ENCODE peak calls at places on chromosomes 6 and 20, in six cellular contexts. One of them, this sample, is unnamed.

GRCh38 chr6:166572370-166573261 is 13.9 kb downstream of the RAMACL start:
- DNase-seq in RWPE1: no peak
- DNase-seq in psoas muscle: no peak
- DNase-seq in GM23248: peak; percentile 9
- DNase-seq in prostate gland: no peak
- DNase-seq in uterus: no peak
- DNase-seq in this sample: peak; percentile 89

GRCh38 chr6:130322673-130323268 is 43.0 kb upstream of the TMEM200A start:
- DNase-seq in RWPE1: peak; percentile 27
- DNase-seq in psoas muscle: peak; percentile 53
- DNase-seq in GM23248: peak; percentile 76
- DNase-seq in prostate gland: peak; percentile 20
- DNase-seq in uterus: peak; percentile 58
- DNase-seq in this sample: peak; percentile 21

GRCh38 chr6:7787731-7788130 is 61.8 kb downstream of the BMP6 start:
- DNase-seq in RWPE1: no peak
- DNase-seq in psoas muscle: no peak
- DNase-seq in GM23248: no peak
- DNase-seq in prostate gland: no peak
- DNase-seq in uterus: no peak
- DNase-seq in this sample: no peak

GRCh38 chr6:117338567-117338966 is 73.2 kb downstream of the VGLL2 start:
- DNase-seq in RWPE1: no peak
- DNase-seq in psoas muscle: no peak
- DNase-seq in GM23248: no peak
- DNase-seq in prostate gland: no peak
- DNase-seq in uterus: no peak
- DNase-seq in this sample: no peak

GRCh38 chr6:166595061-166595780 is 8.7 kb upstream of the RAMACL start:
- DNase-seq in RWPE1: no peak
- DNase-seq in psoas muscle: no peak
- DNase-seq in GM23248: peak; percentile 92
- DNase-seq in prostate gland: no peak
- DNase-seq in uterus: no peak
- DNase-seq in this sample: peak; percentile 87

GRCh38 chr6:41039060-41039998 is at the start of gene UNC5CL:
- DNase-seq in RWPE1: peak; percentile 39
- DNase-seq in psoas muscle: peak; percentile 62
- DNase-seq in GM23248: peak; percentile 54
- DNase-seq in prostate gland: peak; percentile 29
- DNase-seq in uterus: no peak
- DNase-seq in this sample: peak; percentile 86

GRCh38 chr6:68697394-68697793 is 62.3 kb downstream of the ADGRB3 start:
- DNase-seq in RWPE1: no peak
- DNase-seq in psoas muscle: no peak
- DNase-seq in GM23248: no peak
- DNase-seq in prostate gland: no peak
- DNase-seq in uterus: no peak
- DNase-seq in this sample: no peak

GRCh38 chr6:4021862-4022715 is 56.8 kb downstream of the FAM217A start:
- DNase-seq in RWPE1: no peak
- DNase-seq in psoas muscle: no peak
- DNase-seq in GM23248: peak; percentile 56
- DNase-seq in prostate gland: no peak
- DNase-seq in uterus: no peak
- DNase-seq in this sample: no peak

GRCh38 chr6:84892666-84893065 is 128.3 kb upstream of the TBX18 start:
- DNase-seq in RWPE1: no peak
- DNase-seq in psoas muscle: no peak
- DNase-seq in GM23248: peak; percentile 73
- DNase-seq in prostate gland: no peak
- DNase-seq in uterus: no peak
- DNase-seq in this sample: no peak

GRCh38 chr6:75775219-75775618 is 26.2 kb downstream of the MYO6 start:
- DNase-seq in RWPE1: no peak
- DNase-seq in psoas muscle: no peak
- DNase-seq in GM23248: no peak
- DNase-seq in prostate gland: no peak
- DNase-seq in uterus: no peak
- DNase-seq in this sample: no peak

GRCh38 chr20:40265872-40266533 is 423.0 kb downstream of the MAFB start:
- DNase-seq in RWPE1: peak; percentile 72
- DNase-seq in psoas muscle: no peak
- DNase-seq in GM23248: peak; percentile 72
- DNase-seq in prostate gland: peak; percentile 38
- DNase-seq in uterus: no peak
- DNase-seq in this sample: no peak

GRCh38 chr20:59043698-59044097 is 1.1 kb upstream of the PRELID3B start:
- DNase-seq in RWPE1: no peak
- DNase-seq in psoas muscle: no peak
- DNase-seq in GM23248: peak; percentile 71
- DNase-seq in prostate gland: no peak
- DNase-seq in uterus: no peak
- DNase-seq in this sample: no peak

GRCh38 chr20:59184880-59185447 is 21.3 kb downstream of the ZNF831 start:
- DNase-seq in RWPE1: peak; percentile 55
- DNase-seq in psoas muscle: no peak
- DNase-seq in GM23248: peak; percentile 23
- DNase-seq in prostate gland: no peak
- DNase-seq in uterus: no peak
- DNase-seq in this sample: no peak

GRCh38 chr20:48189177-48189576 is 403.9 kb upstream of the SULF2 start:
- DNase-seq in RWPE1: peak; percentile 92
- DNase-seq in psoas muscle: no peak
- DNase-seq in GM23248: peak; percentile 22
- DNase-seq in prostate gland: peak; percentile 34
- DNase-seq in uterus: no peak
- DNase-seq in this sample: no peak

GRCh38 chr6:25945175-25945574 is 14.7 kb upstream of the SLC17A2 start:
- DNase-seq in RWPE1: no peak
- DNase-seq in psoas muscle: no peak
- DNase-seq in GM23248: no peak
- DNase-seq in prostate gland: no peak
- DNase-seq in uterus: no peak
- DNase-seq in this sample: no peak

GRCh38 chr6:57262491-57262890 is 40.4 kb upstream of the RAB23 start:
- DNase-seq in RWPE1: no peak
- DNase-seq in psoas muscle: peak; percentile 87
- DNase-seq in GM23248: peak; percentile 63
- DNase-seq in prostate gland: no peak
- DNase-seq in uterus: peak; percentile 75
- DNase-seq in this sample: no peak

GRCh38 chr6:158816329-158816728 is 2.8 kb downstream of the EZR start:
- DNase-seq in RWPE1: no peak
- DNase-seq in psoas muscle: no peak
- DNase-seq in GM23248: no peak
- DNase-seq in prostate gland: no peak
- DNase-seq in uterus: no peak
- DNase-seq in this sample: no peak

GRCh38 chr6:20147469-20147868 is 64.8 kb downstream of the MBOAT1 start:
- DNase-seq in RWPE1: no peak
- DNase-seq in psoas muscle: no peak
- DNase-seq in GM23248: no peak
- DNase-seq in prostate gland: no peak
- DNase-seq in uterus: no peak
- DNase-seq in this sample: no peak

GRCh38 chr6:90044182-90044832 is 150.0 kb downstream of the GJA10 start:
- DNase-seq in RWPE1: no peak
- DNase-seq in psoas muscle: no peak
- DNase-seq in GM23248: no peak
- DNase-seq in prostate gland: no peak
- DNase-seq in uterus: no peak
- DNase-seq in this sample: no peak

GRCh38 chr6:90040931-90041330 is 146.7 kb downstream of the GJA10 start:
- DNase-seq in RWPE1: no peak
- DNase-seq in psoas muscle: no peak
- DNase-seq in GM23248: no peak
- DNase-seq in prostate gland: no peak
- DNase-seq in uterus: no peak
- DNase-seq in this sample: no peak

GRCh38 chr6:90045535-90045934 is 151.3 kb downstream of the GJA10 start:
- DNase-seq in RWPE1: no peak
- DNase-seq in psoas muscle: no peak
- DNase-seq in GM23248: no peak
- DNase-seq in prostate gland: no peak
- DNase-seq in uterus: no peak
- DNase-seq in this sample: no peak

GRCh38 chr6:90048191-90048969 is 154.1 kb downstream of the GJA10 start:
- DNase-seq in RWPE1: no peak
- DNase-seq in psoas muscle: no peak
- DNase-seq in GM23248: peak; percentile 28
- DNase-seq in prostate gland: no peak
- DNase-seq in uterus: no peak
- DNase-seq in this sample: no peak

DNA sequence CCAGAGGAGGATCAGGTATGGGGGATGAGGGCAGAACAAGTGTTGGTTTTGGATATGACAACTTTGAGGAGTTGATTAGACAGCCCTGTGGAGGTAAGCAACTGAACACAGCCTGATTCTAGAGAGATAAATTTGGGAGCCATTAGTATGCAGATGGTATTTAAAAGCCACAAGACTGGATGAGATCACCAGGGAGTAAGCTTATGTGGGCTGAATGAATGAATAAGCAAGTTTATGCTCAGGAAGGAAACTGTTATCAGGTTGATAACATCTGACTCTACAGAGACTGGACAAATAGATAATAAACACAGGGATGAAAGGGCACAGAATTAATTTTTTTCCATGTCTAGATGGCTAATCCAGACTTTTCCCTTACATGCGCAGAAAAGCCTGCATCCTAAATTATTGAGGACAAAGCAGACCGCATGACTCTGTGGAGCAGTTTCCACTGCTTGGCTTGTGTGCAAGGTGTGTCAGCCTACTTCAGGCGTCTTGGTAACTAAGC is 150.6 kb downstream of the GJA10 start:
- DNase-seq in RWPE1: no peak
- DNase-seq in psoas muscle: no peak
- DNase-seq in GM23248: peak; percentile 85
- DNase-seq in prostate gland: no peak
- DNase-seq in uterus: no peak
- DNase-seq in this sample: no peak
- H3K27ac ChIP-seq in RWPE1: no peak overlapping the region
- H3K27ac ChIP-seq in psoas muscle: no peak overlapping the region
- H3K27ac ChIP-seq in GM23248: peak overlapping the region; percentile 20
- H3K27ac ChIP-seq in prostate gland: no peak overlapping the region
- H3K27ac ChIP-seq in uterus: no peak overlapping the region
- H3K27ac ChIP-seq in this sample: peak overlapping the region; percentile 85

GRCh38 chr6:31897612-31898199 is at the start of gene EHMT2:
- DNase-seq in RWPE1: peak; percentile 84
- DNase-seq in psoas muscle: peak; percentile 93
- DNase-seq in GM23248: peak; percentile 93
- DNase-seq in prostate gland: peak; percentile 84
- DNase-seq in uterus: peak; percentile 81
- DNase-seq in this sample: peak; percentile 99

GRCh38 chr6:31898200-31899011 is 908 bp upstream of the EHMT2 start:
- DNase-seq in RWPE1: peak; percentile 51
- DNase-seq in psoas muscle: no peak
- DNase-seq in GM23248: peak; percentile 71
- DNase-seq in prostate gland: no peak
- DNase-seq in uterus: no peak
- DNase-seq in this sample: peak; percentile 66

GRCh38 chr6:31899215-31899614 is 1.7 kb upstream of the EHMT2 start:
- DNase-seq in RWPE1: no peak
- DNase-seq in psoas muscle: no peak
- DNase-seq in GM23248: no peak
- DNase-seq in prostate gland: no peak
- DNase-seq in uterus: no peak
- DNase-seq in this sample: no peak

GRCh38 chr6:31896493-31896855 is 1.0 kb downstream of the EHMT2 start:
- DNase-seq in RWPE1: no peak
- DNase-seq in psoas muscle: no peak
- DNase-seq in GM23248: no peak
- DNase-seq in prostate gland: no peak
- DNase-seq in uterus: no peak
- DNase-seq in this sample: no peak

DNA sequence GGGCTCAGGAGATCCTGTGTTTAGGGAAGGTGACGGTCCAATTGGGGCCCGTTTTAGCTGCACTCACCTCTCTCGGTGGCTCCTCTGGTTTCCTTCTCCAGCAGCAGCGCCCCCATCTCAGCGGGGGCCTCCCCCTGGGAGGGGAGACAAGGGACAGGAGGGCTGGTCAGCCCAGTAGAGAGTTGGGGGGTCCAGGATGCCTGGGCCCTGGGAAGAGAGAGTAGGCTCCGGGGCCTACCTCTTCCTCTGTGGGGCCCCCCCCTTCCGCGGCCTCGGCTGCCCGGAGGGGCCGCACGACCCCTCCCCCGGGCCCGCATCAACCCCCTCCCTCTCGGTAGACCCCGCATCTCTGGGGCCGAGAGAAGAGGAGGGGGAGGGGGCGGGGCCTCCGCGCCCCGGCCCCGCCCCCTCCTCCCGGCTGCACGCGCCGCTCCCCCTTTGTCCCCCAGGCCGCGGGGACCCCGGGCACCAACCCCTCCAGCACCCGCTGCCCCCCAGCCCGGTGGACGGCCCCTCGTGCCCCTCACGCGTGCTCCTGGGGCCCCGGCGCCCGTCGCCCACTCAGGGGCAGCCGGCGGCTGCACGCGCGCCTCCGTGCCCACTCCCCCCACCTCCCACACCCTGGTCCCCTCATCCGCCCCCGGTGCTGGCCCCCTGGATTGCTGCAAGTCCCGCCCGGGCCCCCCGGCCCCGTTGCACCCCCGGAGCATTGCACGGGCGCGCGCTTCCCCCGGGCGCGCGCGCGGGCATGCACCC is 464 bp downstream of the EHMT2 start:
- DNase-seq in RWPE1: no peak
- DNase-seq in psoas muscle: no peak
- DNase-seq in GM23248: peak; percentile 32
- DNase-seq in prostate gland: no peak
- DNase-seq in uterus: no peak
- DNase-seq in this sample: peak; percentile 81
- H3K27ac ChIP-seq in RWPE1: peak overlapping the region; percentile 84
- H3K27ac ChIP-seq in psoas muscle: peak overlapping the region; percentile 85
- H3K27ac ChIP-seq in GM23248: no peak overlapping the region
- H3K27ac ChIP-seq in prostate gland: peak overlapping the region; percentile 81
- H3K27ac ChIP-seq in uterus: peak overlapping the region; percentile 97
- H3K27ac ChIP-seq in this sample: peak overlapping the region; percentile 3

GRCh38 chr6:150914372-150914771 is 48.9 kb downstream of the MTHFD1L start:
- DNase-seq in RWPE1: no peak
- DNase-seq in psoas muscle: no peak
- DNase-seq in GM23248: no peak
- DNase-seq in prostate gland: no peak
- DNase-seq in uterus: no peak
- DNase-seq in this sample: no peak
- H3K27ac ChIP-seq in RWPE1: no peak overlapping the region
- H3K27ac ChIP-seq in psoas muscle: no peak overlapping the region
- H3K27ac ChIP-seq in GM23248: peak overlapping the region; percentile 86
- H3K27ac ChIP-seq in prostate gland: no peak overlapping the region
- H3K27ac ChIP-seq in uterus: no peak overlapping the region
- H3K27ac ChIP-seq in this sample: peak overlapping the region; percentile 93

GRCh38 chr6:125951323-125951722 is 5.2 kb upstream of the HINT3 start:
- DNase-seq in RWPE1: no peak
- DNase-seq in psoas muscle: no peak
- DNase-seq in GM23248: no peak
- DNase-seq in prostate gland: no peak
- DNase-seq in uterus: no peak
- DNase-seq in this sample: no peak
- H3K27ac ChIP-seq in RWPE1: no peak overlapping the region
- H3K27ac ChIP-seq in psoas muscle: no peak overlapping the region
- H3K27ac ChIP-seq in GM23248: no peak overlapping the region
- H3K27ac ChIP-seq in prostate gland: no peak overlapping the region
- H3K27ac ChIP-seq in uterus: no peak overlapping the region
- H3K27ac ChIP-seq in this sample: no peak overlapping the region